ENCODE peak calls at places on chromosomes 12 and 14, in seven cellular contexts. L is mesothelial cell of epicardium, S is RPMI7951, B is tibial nerve, Q is HTR-8/SVneo, A is nephron progenitor cell, F is C1 segment of cervical spinal cord. U is an unnamed sample.

GRCh38 chr12:30622509-30622908 is 73.2 kb downstream of the IPO8 start:
- DNase-seq in L (no peak), S (peak; percentile 27), B (no peak), Q (no peak), A (no peak), F (no peak), U (no peak)

GRCh38 chr12:124053855-124054254 is 80.8 kb downstream of the ZNF664 start:
- DNase-seq in L (no peak), S (peak; percentile 67), B (peak; percentile 54), Q (peak; percentile 65), A (peak; percentile 50), F (no peak), U (no peak)

GRCh38 chr14:35254736-35255135 is 37.4 kb upstream of the PSMA6 start:
- DNase-seq in L (no peak), S (no peak), B (no peak), Q (no peak), A (no peak), F (no peak), U (peak; percentile 19)

GRCh38 chr14:55353686-55354467 is 57.8 kb downstream of the ATG14 start:
- DNase-seq in L (no peak), S (no peak), B (no peak), Q (no peak), A (no peak), F (no peak), U (peak; percentile 48)

GRCh38 chr14:24251880-24252288 is 9.5 kb upstream of the TINF2 start:
- DNase-seq in L (no peak), S (peak; percentile 49), B (no peak), Q (no peak), A (no peak), F (no peak), U (no peak)

GRCh38 chr12:112855375-112855774 is 51.4 kb upstream of the OAS1 start:
- DNase-seq in L (no peak), S (no peak), B (no peak), Q (no peak), A (no peak), F (no peak), U (no peak)

GRCh38 chr12:6935551-6936377 is 7.9 kb upstream of the RNU7-1 start:
- DNase-seq in L (no peak), S (no peak), B (no peak), Q (no peak), A (no peak), F (no peak), U (no peak)

GRCh38 chr12:115341442-115341841 is 657.5 kb upstream of the TBX3 start:
- DNase-seq in L (no peak), S (peak; percentile 99), B (peak; percentile 94), Q (peak; percentile 81), A (no peak), F (no peak), U (no peak)

GRCh38 chr14:68897559-68898160 is 81.4 kb downstream of the ACTN1 start:
- DNase-seq in L (no peak), S (no peak), B (no peak), Q (no peak), A (no peak), F (no peak), U (peak; percentile 7)

GRCh38 chr12:53683494-53683893 is 7.6 kb upstream of the ATP5MC2 start:
- DNase-seq in L (no peak), S (no peak), B (no peak), Q (no peak), A (no peak), F (no peak), U (no peak)

GRCh38 chr12:68306564-68306963 is 25.6 kb downstream of the MDM1 start:
- DNase-seq in L (no peak), S (no peak), B (no peak), Q (no peak), A (no peak), F (no peak), U (no peak)

GRCh38 chr12:64412458-64412857 is 8.3 kb downstream of the XPOT start:
- DNase-seq in L (no peak), S (no peak), B (no peak), Q (no peak), A (no peak), F (no peak), U (no peak)

GRCh38 chr12:113146999-113147398 is 2.5 kb upstream of the CFAP73 start:
- DNase-seq in L (no peak), S (no peak), B (no peak), Q (no peak), A (no peak), F (no peak), U (no peak)

U was measured in immature natural killer cell.